ENCODE peak calls at places on chromosome 3, in six cellular contexts. P, F, A, H, U and O are unnamed samples.

GRCh38 chr3:154095832-154096421 is 25.3 kb upstream of the ARHGEF26 start:
- DNase-seq in H (no peak), U (no peak), P (no peak), F (no peak), A (peak; percentile 58), O (no peak)

GRCh38 chr3:69936266-69936665 is 63.3 kb upstream of the SAMMSON start:
- DNase-seq in F (no peak), A (no peak), P (no peak), H (no peak), U (no peak), O (no peak)

GRCh38 chr3:71423151-71423906 is 160.2 kb downstream of the FOXP1 start:
- DNase-seq in A (peak; percentile 46), U (no peak), F (no peak), H (no peak), P (peak; percentile 55), O (no peak)

GRCh38 chr3:140092883-140093536 is 158.0 kb downstream of the CLSTN2 start:
- DNase-seq in H (no peak), U (no peak), F (no peak), P (no peak), A (no peak), O (no peak)

GRCh38 chr3:98519351-98519750 is 3.4 kb downstream of the CLDND1 start:
- DNase-seq in A (peak; percentile 11), P (no peak), H (no peak), F (no peak), U (no peak), O (no peak)

GRCh38 chr3:72350761-72351505 is 497.3 kb downstream of the SHQ1 start:
- DNase-seq in P (no peak), U (no peak), A (no peak), H (no peak), F (no peak), O (no peak)

GRCh38 chr3:114071786-114072185 is 15.2 kb downstream of the QTRT2 start:
- DNase-seq in H (no peak), F (no peak), P (no peak), U (no peak), A (peak; percentile 22), O (no peak)

GRCh38 chr3:186823391-186823790 is 17.1 kb upstream of the RFC4 start:
- DNase-seq in F (no peak), P (no peak), H (peak; percentile 21), U (no peak), A (peak; percentile 40), O (no peak)

GRCh38 chr3:29697989-29698388 is 417.1 kb downstream of the RBMS3 start:
- DNase-seq in U (no peak), F (no peak), P (no peak), H (peak; percentile 84), A (peak; percentile 63), O (no peak)

GRCh38 chr3:30492581-30493192 is 113.7 kb upstream of the TGFBR2 start:
- DNase-seq in H (peak; percentile 20), F (no peak), A (no peak), U (no peak), P (no peak), O (no peak)

GRCh38 chr3:66709464-66710058 is 208.7 kb upstream of the LRIG1 start:
- DNase-seq in F (no peak), U (no peak), A (no peak), H (no peak), P (peak; percentile 26), O (no peak)

GRCh38 chr3:149590691-149591441 is 67.0 kb downstream of the WWTR1 start:
- DNase-seq in A (no peak), U (no peak), H (no peak), F (no peak), P (no peak), O (no peak)

GRCh38 chr3:163071684-163072083 is 1575.1 kb downstream of the OTOL1 start:
- DNase-seq in F (no peak), P (no peak), H (peak; percentile 71), U (no peak), A (no peak), O (no peak)

GRCh38 chr3:57110797-57111196 is 50.3 kb downstream of the SPATA12 start:
- DNase-seq in U (no peak), H (no peak), P (no peak), F (no peak), A (no peak), O (no peak)

GRCh38 chr3:38323060-38323459 is 23.5 kb upstream of the XYLB start:
- DNase-seq in A (no peak), F (no peak), U (no peak), P (no peak), H (no peak), O (no peak)

GRCh38 chr3:140682586-140682985 is 4.7 kb downstream of the TRIM42 start:
- DNase-seq in P (no peak), A (no peak), F (no peak), U (no peak), H (no peak), O (no peak)

GRCh38 chr3:48409291-48410201 is 20.3 kb downstream of the PLXNB1 start:
- DNase-seq in U (peak; percentile 8), A (no peak), P (peak; percentile 13), H (no peak), F (no peak), O (peak; percentile 10)

GRCh38 chr3:60217156-60217911 is 1033.9 kb downstream of the FHIT start:
- DNase-seq in U (no peak), P (no peak), H (no peak), A (no peak), F (no peak), O (no peak)

GRCh38 chr3:123817413-123817812 is 66.7 kb downstream of the MYLK start:
- DNase-seq in F (no peak), A (peak; percentile 47), P (no peak), H (peak; percentile 43), U (no peak), O (no peak)

GRCh38 chr3:4119119-4119518 is 184.1 kb upstream of the SETMAR start:
- DNase-seq in P (no peak), F (no peak), H (no peak), U (no peak), A (no peak), O (no peak)

GRCh38 chr3:196354151-196354550 is 16.0 kb upstream of the TM4SF19 start:
- DNase-seq in A (no peak), H (no peak), F (no peak), U (no peak), P (no peak), O (no peak)

DNA sequence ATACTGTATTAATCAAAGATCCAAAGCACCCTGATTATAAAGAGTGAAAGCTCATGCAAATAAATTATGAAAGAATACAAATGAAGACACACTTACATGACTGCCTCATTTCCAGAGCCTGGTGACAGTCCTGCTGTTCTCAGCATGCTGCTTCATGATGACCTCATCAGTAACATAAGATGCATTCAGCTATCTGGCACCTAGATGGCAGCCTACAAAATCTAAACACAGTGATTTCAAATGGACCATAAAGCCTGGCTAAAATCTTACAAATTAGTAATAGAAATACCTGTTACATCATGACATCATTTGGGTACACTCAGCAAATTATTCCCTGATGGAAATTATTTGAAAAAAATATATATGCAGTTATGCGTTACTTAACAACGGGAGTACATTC is 207.0 kb downstream of the EPHA3 start:
- DNase-seq in H (no peak), A (peak; percentile 43), P (no peak), U (no peak), F (no peak), O (no peak)
- TF ChIP-seq CTCF in H (peak; percentile 17), A (peak; percentile 36), P (no peak), U (no peak), F (no peak), O (no peak)

DNA sequence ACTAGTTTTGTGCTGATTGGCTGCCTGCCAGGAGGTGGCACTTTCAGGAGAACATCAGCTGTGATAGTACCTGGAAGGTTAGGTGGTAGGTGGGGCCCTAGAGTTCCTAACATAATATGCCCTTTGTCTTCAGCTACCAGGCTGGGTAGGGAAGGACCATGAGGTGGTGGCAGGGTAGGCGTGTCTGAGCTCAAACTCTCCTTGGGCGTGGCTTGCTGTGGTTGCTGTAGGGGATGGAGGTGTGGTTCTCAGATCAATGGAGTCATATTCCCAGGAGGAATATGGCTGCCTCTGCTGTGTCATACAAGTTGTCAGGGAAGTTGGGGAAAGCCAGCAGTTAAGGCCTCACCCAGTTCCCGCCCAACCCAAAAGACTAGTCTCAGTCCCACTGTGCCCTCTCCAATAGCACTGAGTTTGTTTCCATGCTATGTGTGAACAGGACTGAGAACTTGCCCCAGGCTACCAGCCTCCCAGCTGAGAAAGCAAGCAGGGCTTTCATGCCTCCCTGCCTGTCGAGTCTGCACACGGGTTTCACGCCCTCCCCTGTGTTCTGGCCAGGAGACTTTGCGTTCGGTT is 107.7 kb downstream of the CHCHD4 start:
- DNase-seq in U (no peak), P (peak; percentile 50), A (no peak), F (no peak), H (no peak), O (no peak)
- TF ChIP-seq CTCF in U (no peak), P (no peak), A (no peak), F (no peak), H (no peak), O (no peak)

GRCh38 chr3:125202197-125202596 is 10.4 kb downstream of the SLC12A8 start:
- DNase-seq in A (peak; percentile 29), P (no peak), U (no peak), H (no peak), F (peak; percentile 51), O (no peak)
- TF ChIP-seq CTCF in A (peak; percentile 35), P (no peak), U (no peak), H (peak; percentile 62), F (peak; percentile 54), O (no peak)

GRCh38 chr3:25091938-25092337 is 336.1 kb upstream of the RARB start:
- DNase-seq in H (no peak), F (no peak), P (no peak), U (no peak), A (no peak), O (no peak)

GRCh38 chr3:25099662-25100061 is 328.4 kb upstream of the RARB start:
- DNase-seq in F (no peak), P (no peak), U (no peak), A (no peak), H (no peak), O (no peak)

GRCh38 chr3:25094932-25095690 is 333.0 kb upstream of the RARB start:
- DNase-seq in U (no peak), P (no peak), H (no peak), F (no peak), A (no peak), O (no peak)

GRCh38 chr3:25097023-25097422 is 331.0 kb upstream of the RARB start:
- DNase-seq in A (no peak), H (no peak), U (no peak), F (no peak), P (no peak), O (no peak)

GRCh38 chr3:25096536-25096935 is 331.5 kb upstream of the RARB start:
- DNase-seq in U (no peak), F (no peak), A (no peak), P (no peak), H (no peak), O (no peak)
- TF ChIP-seq CTCF in U (no peak), F (no peak), A (no peak), P (no peak), H (no peak), O (no peak)

GRCh38 chr3:88434001-88434400 is 284.2 kb downstream of the C3orf38 start:
- DNase-seq in F (no peak), H (no peak), P (no peak), U (no peak), A (no peak), O (no peak)
- TF ChIP-seq CTCF in F (no peak), H (no peak), P (no peak), U (no peak), A (no peak), O (no peak)